ENCODE peak calls at places on chromosomes 5 and 9, in five cellular contexts. One of them, this sample, is unnamed.

GRCh38 chr5:28809811-28810750 is 1771.7 kb upstream of the CDH9 start:
- DNase-seq in HepG2: no peak
- DNase-seq in astrocyte: no peak
- DNase-seq in pancreas: peak; percentile 74
- DNase-seq in AG04449: no peak
- DNase-seq in this sample: no peak

GRCh38 chr9:108322326-108323098 is 533.3 kb downstream of the ACTL7B start:
- DNase-seq in pancreas: no peak
- DNase-seq in AG04449: no peak
- DNase-seq in HepG2: no peak
- DNase-seq in astrocyte: no peak
- DNase-seq in this sample: no peak

GRCh38 chr5:65535529-65535987 is 27.4 kb downstream of the CENPK start:
- DNase-seq in astrocyte: peak; percentile 27
- DNase-seq in HepG2: no peak
- DNase-seq in AG04449: no peak
- DNase-seq in pancreas: no peak
- DNase-seq in this sample: no peak

GRCh38 chr9:133888048-133888778 is 103.9 kb downstream of the VAV2 start:
- DNase-seq in HepG2: peak; percentile 83
- DNase-seq in AG04449: no peak
- DNase-seq in astrocyte: no peak
- DNase-seq in pancreas: no peak
- DNase-seq in this sample: no peak

GRCh38 chr9:135083831-135084230 is 3.6 kb upstream of the OLFM1 start:
- DNase-seq in astrocyte: no peak
- DNase-seq in HepG2: no peak
- DNase-seq in pancreas: no peak
- DNase-seq in AG04449: no peak
- DNase-seq in this sample: no peak

GRCh38 chr5:128196791-128197190 is 113.2 kb downstream of the SLC12A2 start:
- DNase-seq in pancreas: no peak
- DNase-seq in HepG2: no peak
- DNase-seq in astrocyte: peak; percentile 46
- DNase-seq in AG04449: no peak
- DNase-seq in this sample: no peak

GRCh38 chr9:133188006-133188842 is 20.8 kb downstream of the OBP2B start:
- DNase-seq in pancreas: no peak
- DNase-seq in AG04449: no peak
- DNase-seq in HepG2: peak; percentile 42
- DNase-seq in astrocyte: no peak
- DNase-seq in this sample: no peak

GRCh38 chr5:2780421-2781171 is 29.1 kb upstream of the IRX2 start:
- DNase-seq in pancreas: peak; percentile 46
- DNase-seq in AG04449: no peak
- DNase-seq in HepG2: no peak
- DNase-seq in astrocyte: no peak
- DNase-seq in this sample: no peak

GRCh38 chr9:1639166-1639565 is 376.0 kb upstream of the SMARCA2 start:
- DNase-seq in astrocyte: no peak
- DNase-seq in AG04449: no peak
- DNase-seq in HepG2: no peak
- DNase-seq in pancreas: no peak
- DNase-seq in this sample: no peak

GRCh38 chr9:93451762-93452709 is 551 bp downstream of the FAM120A start:
- DNase-seq in AG04449: no peak
- DNase-seq in pancreas: peak; percentile 84
- DNase-seq in HepG2: peak; percentile 16
- DNase-seq in astrocyte: peak; percentile 30
- DNase-seq in this sample: peak; percentile 26

GRCh38 chr5:154287136-154287535 is 96.6 kb downstream of the GALNT10 start:
- DNase-seq in astrocyte: peak; percentile 94
- DNase-seq in HepG2: peak; percentile 80
- DNase-seq in AG04449: peak; percentile 63
- DNase-seq in pancreas: no peak
- DNase-seq in this sample: peak; percentile 34

GRCh38 chr5:77087484-77088291 is 603 bp upstream of the ZBED3 start:
- DNase-seq in HepG2: peak; percentile 56
- DNase-seq in astrocyte: peak; percentile 29
- DNase-seq in AG04449: no peak
- DNase-seq in pancreas: peak; percentile 51
- DNase-seq in this sample: peak; percentile 32

GRCh38 chr5:5372511-5372910 is 50.0 kb upstream of the ICE1 start:
- DNase-seq in pancreas: no peak
- DNase-seq in HepG2: no peak
- DNase-seq in astrocyte: no peak
- DNase-seq in AG04449: no peak
- DNase-seq in this sample: peak; percentile 9

GRCh38 chr5:82150562-82150961 is 127.6 kb downstream of the RPS23 start:
- DNase-seq in astrocyte: no peak
- DNase-seq in AG04449: no peak
- DNase-seq in HepG2: no peak
- DNase-seq in pancreas: no peak
- DNase-seq in this sample: no peak

GRCh38 chr9:33137781-33138264 is 29.3 kb downstream of the B4GALT1 start:
- DNase-seq in HepG2: no peak
- DNase-seq in AG04449: no peak
- DNase-seq in pancreas: no peak
- DNase-seq in astrocyte: no peak
- DNase-seq in this sample: no peak

GRCh38 chr5:79845448-79846197 is 145.4 kb downstream of the MTX3 start:
- DNase-seq in HepG2: no peak
- DNase-seq in pancreas: no peak
- DNase-seq in astrocyte: peak; percentile 96
- DNase-seq in AG04449: peak; percentile 50
- DNase-seq in this sample: no peak

GRCh38 chr9:125549465-125550215 is 157.4 kb downstream of the MAPKAP1 start:
- DNase-seq in AG04449: no peak
- DNase-seq in pancreas: no peak
- DNase-seq in HepG2: peak; percentile 57
- DNase-seq in astrocyte: peak; percentile 62
- DNase-seq in this sample: peak; percentile 80

GRCh38 chr5:170388240-170388639 is 927 bp downstream of the KCNMB1 start:
- DNase-seq in pancreas: no peak
- DNase-seq in astrocyte: no peak
- DNase-seq in AG04449: no peak
- DNase-seq in HepG2: no peak
- DNase-seq in this sample: no peak
- H3K4me3 ChIP-seq in pancreas: no peak overlapping the region
- H3K4me3 ChIP-seq in astrocyte: no peak overlapping the region
- H3K4me3 ChIP-seq in AG04449: no peak overlapping the region
- H3K4me3 ChIP-seq in HepG2: no peak overlapping the region
- H3K4me3 ChIP-seq in this sample: peak overlapping the region; percentile 19

GRCh38 chr9:136995370-136995769 is 998 bp downstream of the CLIC3 start:
- DNase-seq in pancreas: no peak
- DNase-seq in astrocyte: no peak
- DNase-seq in HepG2: no peak
- DNase-seq in AG04449: no peak
- DNase-seq in this sample: no peak
- H3K4me3 ChIP-seq in pancreas: no peak overlapping the region
- H3K4me3 ChIP-seq in astrocyte: no peak overlapping the region
- H3K4me3 ChIP-seq in HepG2: no peak overlapping the region
- H3K4me3 ChIP-seq in AG04449: no peak overlapping the region
- H3K4me3 ChIP-seq in this sample: no peak overlapping the region

DNA sequence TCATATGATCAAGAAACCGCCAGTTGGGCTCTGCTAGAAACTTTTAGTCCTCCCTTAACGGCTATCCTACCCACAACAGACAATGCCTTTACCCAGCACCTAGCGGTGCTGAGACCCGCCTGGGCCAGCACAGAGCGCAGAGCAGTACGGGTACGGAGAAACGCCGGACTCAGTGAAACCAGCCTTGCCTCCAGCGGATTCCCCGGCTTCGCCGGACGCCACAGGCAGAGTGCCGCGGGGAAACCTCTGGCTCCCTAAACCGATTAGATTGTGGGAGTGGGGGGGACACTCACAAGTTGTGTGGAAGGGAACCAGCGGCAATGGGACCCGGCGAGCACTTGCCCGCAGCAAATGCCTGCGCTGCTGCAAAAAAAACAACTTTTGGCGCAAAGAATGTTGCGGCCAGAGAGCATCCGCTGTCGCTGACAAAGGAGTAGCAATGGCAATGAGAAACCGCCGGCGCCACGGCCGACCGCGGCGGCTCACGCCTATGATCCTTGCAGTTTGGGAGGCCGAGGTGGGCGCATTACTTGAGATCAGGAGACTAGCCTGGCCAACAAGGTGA is 88.2 kb downstream of the ANXA2R start:
- DNase-seq in pancreas: peak; percentile 71
- DNase-seq in HepG2: no peak
- DNase-seq in AG04449: no peak
- DNase-seq in astrocyte: no peak
- DNase-seq in this sample: no peak
- H3K4me3 ChIP-seq in pancreas: no peak overlapping the region
- H3K4me3 ChIP-seq in HepG2: no peak overlapping the region
- H3K4me3 ChIP-seq in AG04449: peak overlapping the region; percentile 64
- H3K4me3 ChIP-seq in astrocyte: peak overlapping the region; percentile 69
- H3K4me3 ChIP-seq in this sample: peak overlapping the region; percentile 39

GRCh38 chr5:179823937-179824744 is 3.4 kb downstream of the SQSTM1 start:
- DNase-seq in AG04449: no peak
- DNase-seq in pancreas: peak; percentile 75
- DNase-seq in HepG2: no peak
- DNase-seq in astrocyte: no peak
- DNase-seq in this sample: no peak
- H3K4me3 ChIP-seq in AG04449: no peak overlapping the region
- H3K4me3 ChIP-seq in pancreas: no peak overlapping the region
- H3K4me3 ChIP-seq in HepG2: peak overlapping the region; percentile 23
- H3K4me3 ChIP-seq in astrocyte: no peak overlapping the region
- H3K4me3 ChIP-seq in this sample: no peak overlapping the region

DNA sequence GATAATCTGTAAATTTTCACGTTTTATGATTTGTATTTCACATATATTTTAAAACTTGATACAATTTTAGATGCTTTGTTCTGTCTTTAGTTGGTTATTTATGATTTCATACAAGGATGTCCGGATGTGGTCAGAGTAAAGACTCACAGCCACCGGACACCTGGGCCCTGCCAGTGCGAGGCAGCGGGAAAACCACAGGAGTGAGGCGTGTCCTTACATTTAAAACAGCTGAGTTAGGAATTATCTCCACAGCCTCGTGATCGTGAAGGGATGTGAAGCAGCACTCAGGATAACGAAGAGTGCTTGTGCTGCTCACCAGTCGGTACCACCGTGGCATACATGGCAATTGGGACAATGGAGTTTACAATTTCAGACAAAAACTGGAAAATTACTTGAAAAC is 14.0 kb downstream of the SNX18 start:
- DNase-seq in pancreas: no peak
- DNase-seq in astrocyte: peak; percentile 73
- DNase-seq in HepG2: no peak
- DNase-seq in AG04449: no peak
- DNase-seq in this sample: no peak
- H3K4me3 ChIP-seq in pancreas: no peak overlapping the region
- H3K4me3 ChIP-seq in astrocyte: no peak overlapping the region
- H3K4me3 ChIP-seq in HepG2: no peak overlapping the region
- H3K4me3 ChIP-seq in AG04449: no peak overlapping the region
- H3K4me3 ChIP-seq in this sample: no peak overlapping the region

DNA sequence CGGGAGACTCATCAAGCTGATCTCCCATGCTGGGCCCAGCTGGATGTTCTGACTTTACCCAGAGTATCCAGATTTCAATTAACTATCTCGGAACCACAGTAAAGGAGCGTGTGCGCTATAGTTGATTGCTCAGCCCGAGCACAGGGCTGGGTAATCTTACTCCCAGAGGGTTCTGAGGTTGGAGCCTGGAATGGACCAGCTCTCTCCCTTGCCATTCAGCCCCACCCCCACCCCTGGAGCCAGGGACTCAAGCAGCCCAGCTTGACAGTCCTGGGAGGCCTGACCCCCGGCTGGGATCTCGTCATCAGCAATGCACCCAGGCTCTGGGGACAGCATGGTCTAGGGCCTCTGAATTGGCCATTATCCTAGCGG is 23.7 kb upstream of the PTGES start:
- DNase-seq in AG04449: no peak
- DNase-seq in pancreas: no peak
- DNase-seq in HepG2: no peak
- DNase-seq in astrocyte: peak; percentile 23
- DNase-seq in this sample: no peak
- H3K4me3 ChIP-seq in AG04449: peak overlapping the region; percentile 33
- H3K4me3 ChIP-seq in pancreas: no peak overlapping the region
- H3K4me3 ChIP-seq in HepG2: no peak overlapping the region
- H3K4me3 ChIP-seq in astrocyte: no peak overlapping the region
- H3K4me3 ChIP-seq in this sample: no peak overlapping the region

GRCh38 chr9:136373300-136374182 is at the start of gene CARD9:
- DNase-seq in HepG2: peak; percentile 66
- DNase-seq in AG04449: no peak
- DNase-seq in astrocyte: no peak
- DNase-seq in pancreas: no peak
- DNase-seq in this sample: no peak
- H3K4me3 ChIP-seq in HepG2: peak within 1 kb of the TSS; percentile 68
- H3K4me3 ChIP-seq in AG04449: no peak within 1 kb of the TSS
- H3K4me3 ChIP-seq in astrocyte: no peak within 1 kb of the TSS
- H3K4me3 ChIP-seq in pancreas: no peak within 1 kb of the TSS
- H3K4me3 ChIP-seq in this sample: no peak within 1 kb of the TSS

GRCh38 chr9:131198316-131198715 is 72.9 kb downstream of the NUP214 start:
- DNase-seq in HepG2: no peak
- DNase-seq in AG04449: no peak
- DNase-seq in astrocyte: no peak
- DNase-seq in pancreas: no peak
- DNase-seq in this sample: no peak

GRCh38 chr9:131191857-131192256 is 66.5 kb downstream of the NUP214 start:
- DNase-seq in astrocyte: no peak
- DNase-seq in pancreas: no peak
- DNase-seq in AG04449: no peak
- DNase-seq in HepG2: no peak
- DNase-seq in this sample: no peak

GRCh38 chr9:131197160-131197911 is 72.0 kb downstream of the NUP214 start:
- DNase-seq in pancreas: no peak
- DNase-seq in astrocyte: no peak
- DNase-seq in AG04449: no peak
- DNase-seq in HepG2: no peak
- DNase-seq in this sample: no peak

GRCh38 chr9:131193051-131193450 is 67.7 kb downstream of the NUP214 start:
- DNase-seq in AG04449: no peak
- DNase-seq in astrocyte: no peak
- DNase-seq in pancreas: no peak
- DNase-seq in HepG2: no peak
- DNase-seq in this sample: no peak

DNA sequence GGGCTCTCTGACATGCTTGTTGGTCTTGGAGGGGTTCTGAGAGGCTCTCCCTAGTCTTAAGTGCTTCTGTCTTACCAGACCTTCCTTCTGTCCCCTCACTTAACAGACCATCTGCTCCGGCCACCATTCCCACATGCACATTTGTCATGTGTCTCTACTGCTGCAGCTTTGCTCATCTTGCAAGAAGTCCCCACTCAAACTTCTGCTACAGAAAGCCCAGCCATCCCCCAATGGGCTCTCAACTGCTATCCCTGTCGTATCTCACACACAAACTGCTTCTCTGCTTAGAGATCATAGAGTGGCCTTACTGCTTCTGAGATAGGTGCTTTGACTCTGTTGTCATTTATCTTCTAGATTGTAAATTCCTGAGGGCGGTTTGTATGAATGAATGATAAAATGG is 69.4 kb downstream of the NUP214 start:
- DNase-seq in pancreas: no peak
- DNase-seq in AG04449: no peak
- DNase-seq in HepG2: no peak
- DNase-seq in astrocyte: no peak
- DNase-seq in this sample: no peak
- H3K4me3 ChIP-seq in pancreas: no peak overlapping the region
- H3K4me3 ChIP-seq in AG04449: no peak overlapping the region
- H3K4me3 ChIP-seq in HepG2: no peak overlapping the region
- H3K4me3 ChIP-seq in astrocyte: no peak overlapping the region
- H3K4me3 ChIP-seq in this sample: no peak overlapping the region

This sample was measured in prostate gland.